ENCODE peak calls at places on chromosomes 11 and 22, in six cellular contexts. C is AG10803, B is upper lobe of right lung, G is fibroblast of villous mesenchyme, U is heart left ventricle, I is epithelial cell of esophagus. K is an unnamed sample.

GRCh38 chr11:32396331-32396730 is 39.0 kb downstream of the WT1 start:
- DNase-seq in C (no peak), B (no peak), G (no peak), U (no peak), I (no peak), K (no peak)

GRCh38 chr11:65427691-65428577 is 5.3 kb downstream of the NEAT1 start:
- DNase-seq in C (peak), B (peak), G (peak), U (no peak), I (peak), K (peak)

GRCh38 chr11:45674481-45675190 is 9.2 kb upstream of the CHST1 start:
- DNase-seq in C (no peak), B (no peak), G (no peak), U (no peak), I (no peak), K (no peak)

GRCh38 chr11:12110714-12111481 is 508 bp downstream of the MICAL2 start:
- DNase-seq in C (peak), B (peak), G (peak), U (peak), I (no peak), K (peak)

GRCh38 chr11:32213223-32213622 is 122.3 kb downstream of the RCN1 start:
- DNase-seq in C (peak), B (no peak), G (peak), U (no peak), I (peak), K (peak)

GRCh38 chr11:122661182-122661945 is 5.8 kb downstream of the UBASH3B start:
- DNase-seq in C (peak), B (no peak), G (peak), U (no peak), I (peak), K (peak)

GRCh38 chr11:59787816-59788215 is 22.8 kb downstream of the MRPL16 start:
- DNase-seq in C (peak), B (no peak), G (peak), U (no peak), I (peak), K (peak)

GRCh38 chr22:46031066-46031465 is 54.1 kb upstream of the WNT7B start:
- DNase-seq in C (no peak), B (peak), G (no peak), U (peak), I (no peak), K (no peak)

GRCh38 chr22:26777402-26777801 is 120.0 kb downstream of the MIAT start:
- DNase-seq in C (peak), B (no peak), G (peak), U (no peak), I (no peak), K (no peak)

DNA sequence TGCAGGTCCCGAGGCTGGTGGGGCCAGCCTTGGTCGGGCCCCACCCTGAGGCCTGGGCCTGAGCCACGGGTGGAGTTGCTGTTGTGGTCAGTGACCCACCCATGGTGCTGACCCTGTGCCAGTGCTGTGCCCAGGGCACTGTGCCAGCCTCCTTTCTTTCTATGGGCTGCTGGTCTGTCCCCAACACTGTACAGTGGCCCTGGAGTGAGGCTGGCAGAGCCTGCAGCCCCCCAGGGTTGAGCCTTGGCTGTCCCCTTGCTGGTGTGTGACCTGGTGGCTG is 1235.7 kb downstream of the BRD1 start:
- DNase-seq in C (no peak), B (no peak), G (no peak), U (peak), I (no peak), K (no peak)
- TF ChIP-seq CTCF in C (no peak), B (no peak), G (no peak), U (no peak), I (no peak), K (no peak)

DNA sequence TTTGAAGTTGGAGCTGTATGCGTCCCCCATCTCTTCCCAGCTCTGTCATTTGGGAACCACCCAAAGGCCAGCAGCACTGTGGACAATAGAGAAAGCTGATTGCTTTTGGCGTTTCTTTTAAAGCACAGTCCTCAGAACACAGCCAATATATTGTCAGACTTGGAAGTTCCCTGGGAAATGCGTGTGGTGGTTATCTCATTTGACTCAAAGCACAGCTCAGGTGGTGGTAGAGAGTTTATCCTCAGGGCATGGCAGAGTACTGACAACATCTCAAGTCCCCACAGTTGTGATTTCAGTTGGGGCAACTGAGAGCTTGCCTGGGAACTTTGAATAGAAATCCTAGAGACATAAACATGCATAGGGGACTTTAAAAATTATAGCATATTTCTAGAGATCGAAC is 601.3 kb downstream of the ETS1 start:
- DNase-seq in C (no peak), B (no peak), G (no peak), U (no peak), I (no peak), K (no peak)
- TF ChIP-seq CTCF in C (no peak), B (no peak), G (no peak), U (no peak), I (no peak), K (no peak)

GRCh38 chr11:74697722-74698121 is 33.5 kb downstream of the CHRDL2 start:
- DNase-seq in C (no peak), B (no peak), G (no peak), U (no peak), I (no peak), K (no peak)
- TF ChIP-seq CTCF in C (no peak), B (no peak), G (no peak), U (no peak), I (no peak), K (no peak)

DNA sequence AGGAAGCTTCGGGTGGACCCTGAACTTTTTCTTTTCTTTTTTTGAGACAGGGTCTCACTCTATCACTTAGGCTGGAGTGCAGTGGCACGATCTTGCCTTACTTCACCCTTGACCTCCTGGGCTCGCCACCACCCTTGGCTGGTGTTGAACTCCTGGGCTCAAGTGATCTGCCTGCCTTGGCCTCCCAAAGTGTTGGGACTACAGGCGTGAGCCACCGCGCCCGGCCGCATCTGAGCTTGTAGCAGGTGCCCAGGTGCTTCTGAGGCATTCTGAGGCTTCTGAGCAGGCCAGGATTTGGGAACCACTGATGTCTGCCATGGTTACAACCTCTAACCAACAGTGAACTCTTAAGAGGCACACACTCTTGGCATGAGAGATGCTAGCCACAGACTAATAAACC is 5.1 kb downstream of the USP35 start:
- DNase-seq in C (no peak), B (no peak), G (no peak), U (no peak), I (no peak), K (no peak)
- TF ChIP-seq CTCF in C (no peak), B (no peak), G (no peak), U (no peak), I (no peak), K (no peak)

DNA sequence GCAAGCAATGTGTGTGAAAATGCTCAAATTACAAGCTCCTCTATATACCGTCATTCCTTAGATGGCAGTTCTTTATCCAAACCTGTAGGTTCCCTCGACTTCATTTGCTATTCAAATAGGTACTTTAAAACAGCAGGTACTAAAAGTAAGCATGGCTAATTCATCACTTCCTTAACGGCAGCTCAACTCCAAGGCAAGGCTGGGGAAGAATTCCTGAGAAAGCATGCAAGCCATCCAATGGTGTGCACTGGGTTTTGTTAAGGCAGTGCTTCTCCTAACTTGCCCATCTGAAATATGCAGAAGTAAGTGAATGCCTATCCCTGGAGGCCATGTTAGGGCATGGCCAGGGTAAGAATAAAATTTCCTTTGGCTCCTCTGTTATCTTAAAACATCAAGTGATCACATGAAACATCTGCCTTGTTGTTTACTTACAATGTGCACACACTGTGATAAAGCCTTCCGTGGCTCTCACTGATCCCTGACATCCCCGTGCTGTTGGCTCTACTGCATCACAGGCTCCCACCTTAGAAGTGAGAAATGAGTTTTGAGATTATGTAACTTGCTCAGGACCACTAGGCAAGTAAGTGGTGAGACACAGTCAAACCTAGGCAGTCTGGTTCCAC is 52.1 kb downstream of the SMCO4 start:
- DNase-seq in C (no peak), B (no peak), G (peak), U (no peak), I (no peak), K (no peak)
- TF ChIP-seq CTCF in C (no peak), B (no peak), G (no peak), U (no peak), I (no peak), K (no peak)

DNA sequence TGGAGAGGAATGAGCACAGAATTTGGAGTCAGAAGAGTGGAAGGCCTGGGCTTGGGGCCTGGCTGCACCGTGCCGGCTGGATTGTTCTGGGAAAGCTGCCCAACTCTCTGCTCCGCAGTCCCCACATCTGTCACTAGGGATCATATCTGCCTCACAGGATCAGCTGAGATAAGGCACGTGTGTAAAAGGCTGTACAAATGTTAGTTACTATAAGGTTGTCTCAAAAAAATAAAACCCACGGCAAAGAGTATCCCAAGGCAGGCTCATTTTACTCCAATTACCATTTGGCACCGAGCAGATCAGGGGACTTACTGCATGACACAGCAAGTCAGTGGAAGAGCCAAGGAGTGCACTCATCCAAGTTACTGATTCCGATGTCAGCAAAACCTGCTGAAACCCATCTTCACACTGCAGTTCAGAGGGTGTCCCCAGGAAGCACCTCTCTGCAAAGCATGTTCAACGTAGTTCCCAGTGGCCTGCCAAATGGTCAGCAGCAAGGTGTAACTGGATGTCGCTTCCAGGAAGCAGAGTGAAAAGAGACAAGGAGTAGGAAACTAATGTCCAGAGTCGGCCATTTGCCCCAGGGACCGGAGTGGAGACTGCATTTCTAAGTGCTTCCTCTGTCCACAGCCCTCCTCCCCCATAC is 18.1 kb upstream of the MRTFA start:
- DNase-seq in C (peak), B (no peak), G (peak), U (peak), I (peak), K (peak)
- TF ChIP-seq CTCF in C (peak), B (peak), G (peak), U (peak), I (peak), K (no peak)

GRCh38 chr22:19745155-19746133 is 15.1 kb upstream of the TBX1 start:
- DNase-seq in C (no peak), B (no peak), G (no peak), U (peak), I (no peak), K (no peak)
- TF ChIP-seq CTCF in C (no peak), B (no peak), G (no peak), U (no peak), I (no peak), K (no peak)

GRCh38 chr11:76695767-76696166 is 25.2 kb upstream of the LRRC32 start:
- DNase-seq in C (no peak), B (no peak), G (no peak), U (no peak), I (no peak), K (no peak)

GRCh38 chr11:76699461-76700091 is 29.0 kb upstream of the LRRC32 start:
- DNase-seq in C (no peak), B (no peak), G (no peak), U (no peak), I (no peak), K (no peak)

GRCh38 chr11:76700177-76701100 is 29.9 kb upstream of the LRRC32 start:
- DNase-seq in C (peak), B (no peak), G (peak), U (no peak), I (peak), K (peak)

GRCh38 chr11:76696756-76697155 is 26.2 kb upstream of the LRRC32 start:
- DNase-seq in C (no peak), B (no peak), G (no peak), U (no peak), I (no peak), K (no peak)

DNA sequence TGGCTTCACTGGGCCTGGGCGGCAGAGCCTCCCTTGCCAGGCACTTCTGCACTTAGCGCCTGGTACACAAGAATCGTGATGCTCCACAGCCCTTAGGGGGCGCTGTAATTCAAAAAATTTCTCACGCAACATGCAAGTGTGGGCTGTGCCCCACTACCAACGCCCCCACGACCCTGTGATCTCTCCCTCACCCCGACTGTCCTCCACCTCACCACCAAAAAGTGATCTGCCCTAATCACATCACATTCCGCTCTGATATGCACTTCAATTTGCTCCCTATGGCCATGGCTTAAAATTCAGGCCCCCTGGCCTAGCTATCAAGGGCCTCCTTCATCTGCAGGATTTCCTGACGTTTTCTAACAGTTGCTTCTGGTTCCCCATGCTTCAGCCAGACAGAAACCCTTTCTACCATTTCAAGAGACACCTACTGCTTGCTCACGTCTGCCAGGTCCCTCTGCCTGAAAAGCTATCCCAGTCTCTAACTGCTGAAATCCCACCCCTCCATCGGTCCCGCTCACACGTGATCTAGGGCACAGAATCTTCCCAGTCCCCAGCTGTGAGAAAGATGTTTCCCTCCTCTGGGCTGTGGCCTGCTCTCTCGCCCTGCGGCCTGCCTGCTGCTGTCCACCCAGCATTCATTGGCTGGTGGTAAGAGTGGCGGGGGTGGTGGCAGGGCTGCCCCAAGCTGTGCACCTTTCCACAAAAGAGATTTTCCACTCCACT is 27.9 kb upstream of the LRRC32 start:
- DNase-seq in C (no peak), B (no peak), G (no peak), U (no peak), I (peak), K (no peak)
- TF ChIP-seq CTCF in C (peak), B (peak), G (peak), U (no peak), I (peak), K (peak)

GRCh38 chr22:24954114-24954463 is 1.6 kb downstream of the KIAA1671 start:
- DNase-seq in C (no peak), B (no peak), G (peak), U (no peak), I (no peak), K (no peak)
- TF ChIP-seq CTCF in C (no peak), B (no peak), G (no peak), U (no peak), I (no peak), K (no peak)